ENCODE peak calls at places on chromosomes 12 and 14, in ten cellular contexts. W, L, B, G, M, Y, J, O, S and N are unnamed samples.

GRCh38 chr14:105364100-105364708 is 34.1 kb upstream of the TEX22 start:
- DNase-seq in J (no peak), S (peak), O (no peak), Y (no peak), M (no peak), G (no peak), L (peak), W (peak), B (no peak), N (peak)

GRCh38 chr14:41606249-41607118 is at the start of gene LRFN5:
- DNase-seq in J (no peak), O (no peak), W (no peak), B (peak), M (no peak), G (no peak), Y (no peak), L (peak), S (no peak), N (no peak)

GRCh38 chr12:86712425-86712843 is 456.2 kb upstream of the MGAT4C start:
- DNase-seq in O (peak), J (no peak), W (no peak), Y (peak), M (peak), L (peak), B (no peak), S (no peak), G (no peak), N (no peak)

GRCh38 chr12:47085815-47086252 is 6.1 kb upstream of the AMIGO2 start:
- DNase-seq in W (peak), L (peak), M (peak), J (no peak), G (no peak), B (no peak), S (no peak), O (no peak), Y (peak), N (peak)

GRCh38 chr14:89849931-89850330 is 104.6 kb downstream of the EFCAB11 start:
- DNase-seq in J (no peak), B (no peak), W (no peak), M (no peak), O (no peak), S (no peak), Y (no peak), L (peak), G (no peak), N (no peak)

GRCh38 chr12:99498756-99499155 is 148.8 kb upstream of the GARIN6 start:
- DNase-seq in G (no peak), S (no peak), L (peak), Y (peak), B (no peak), O (no peak), J (no peak), W (no peak), M (no peak), N (no peak)

GRCh38 chr12:132396657-132397056 is 67.3 kb upstream of the GALNT9 start:
- DNase-seq in S (no peak), O (no peak), B (peak), W (no peak), G (no peak), J (no peak), Y (no peak), M (no peak), L (no peak), N (no peak)

GRCh38 chr12:63499567-63499966 is 168.7 kb downstream of the DPY19L2 start:
- DNase-seq in O (no peak), Y (no peak), L (no peak), S (no peak), M (no peak), G (no peak), J (no peak), B (no peak), W (no peak), N (no peak)

GRCh38 chr14:92135269-92135668 is 13.5 kb downstream of the CPSF2 start:
- DNase-seq in B (no peak), M (peak), O (peak), W (no peak), G (no peak), S (no peak), J (no peak), L (peak), Y (peak), N (peak)

GRCh38 chr14:21894003-21894897 is 220.6 kb upstream of the OR4E1 start:
- DNase-seq in B (peak), S (peak), L (no peak), W (no peak), O (no peak), M (no peak), J (no peak), G (no peak), Y (peak), N (peak)

GRCh38 chr12:121026274-121027045 is 10.2 kb upstream of the C12orf43 start:
- DNase-seq in W (no peak), S (no peak), M (peak), J (no peak), G (no peak), Y (no peak), O (no peak), L (no peak), B (no peak), N (peak)

GRCh38 chr12:39723831-39724230 is 104.2 kb upstream of the ABCD2 start:
- DNase-seq in O (no peak), J (no peak), W (no peak), G (no peak), S (no peak), Y (peak), L (no peak), B (no peak), M (no peak), N (no peak)

GRCh38 chr12:56220611-56221232 is 1.0 kb downstream of the RNF41 start:
- DNase-seq in L (peak), J (no peak), O (no peak), G (no peak), W (no peak), B (no peak), S (no peak), M (no peak), Y (no peak), N (peak)

GRCh38 chr14:50794063-50794645 is 36.8 kb downstream of the NIN start:
- DNase-seq in S (no peak), O (no peak), Y (no peak), W (no peak), L (no peak), J (no peak), M (no peak), G (no peak), B (no peak), N (peak)

GRCh38 chr12:632102-632696 is 31.0 kb downstream of the NINJ2 start:
- DNase-seq in J (no peak), L (peak), S (peak), Y (peak), O (no peak), G (peak), M (peak), B (peak), W (no peak), N (no peak)

GRCh38 chr14:60656755-60657608 is 7.7 kb upstream of the SIX1 start:
- DNase-seq in M (peak), G (no peak), L (peak), O (no peak), B (peak), W (peak), S (peak), Y (peak), J (peak), N (peak)

GRCh38 chr12:92538970-92539749 is 163.6 kb upstream of the PLEKHG7 start:
- DNase-seq in Y (peak), S (no peak), M (no peak), J (no peak), G (no peak), O (peak), B (no peak), L (peak), W (no peak), N (no peak)

GRCh38 chr12:92541024-92541423 is 161.8 kb upstream of the PLEKHG7 start:
- DNase-seq in W (no peak), J (no peak), Y (no peak), L (no peak), B (no peak), M (no peak), O (no peak), S (no peak), G (no peak), N (no peak)

GRCh38 chr12:92543359-92543758 is 159.4 kb upstream of the PLEKHG7 start:
- DNase-seq in W (peak), O (no peak), S (peak), L (no peak), G (no peak), B (no peak), Y (no peak), J (no peak), M (peak), N (no peak)

GRCh38 chr12:92537235-92537960 is 165.4 kb upstream of the PLEKHG7 start:
- DNase-seq in W (no peak), S (no peak), Y (no peak), J (no peak), O (no peak), M (no peak), G (no peak), B (no peak), L (no peak), N (no peak)

GRCh38 chr12:92539966-92540791 is 162.6 kb upstream of the PLEKHG7 start:
- DNase-seq in W (no peak), S (no peak), L (no peak), M (no peak), B (peak), Y (no peak), J (no peak), O (no peak), G (no peak), N (no peak)
- TF ChIP-seq POLR2A in W (no peak), S (no peak), L (no peak), M (no peak), B (no peak), Y (no peak), J (no peak), O (no peak), G (no peak), N (no peak)

GRCh38 chr12:52232916-52233461 is at the start of gene KRT7:
- DNase-seq in B (no peak), M (no peak), S (no peak), W (no peak), J (no peak), Y (peak), L (no peak), O (no peak), G (no peak), N (no peak)
- TF ChIP-seq POLR2A in B (no peak), M (no peak), S (no peak), W (no peak), J (no peak), Y (peak), L (no peak), O (no peak), G (no peak), N (no peak)

DNA sequence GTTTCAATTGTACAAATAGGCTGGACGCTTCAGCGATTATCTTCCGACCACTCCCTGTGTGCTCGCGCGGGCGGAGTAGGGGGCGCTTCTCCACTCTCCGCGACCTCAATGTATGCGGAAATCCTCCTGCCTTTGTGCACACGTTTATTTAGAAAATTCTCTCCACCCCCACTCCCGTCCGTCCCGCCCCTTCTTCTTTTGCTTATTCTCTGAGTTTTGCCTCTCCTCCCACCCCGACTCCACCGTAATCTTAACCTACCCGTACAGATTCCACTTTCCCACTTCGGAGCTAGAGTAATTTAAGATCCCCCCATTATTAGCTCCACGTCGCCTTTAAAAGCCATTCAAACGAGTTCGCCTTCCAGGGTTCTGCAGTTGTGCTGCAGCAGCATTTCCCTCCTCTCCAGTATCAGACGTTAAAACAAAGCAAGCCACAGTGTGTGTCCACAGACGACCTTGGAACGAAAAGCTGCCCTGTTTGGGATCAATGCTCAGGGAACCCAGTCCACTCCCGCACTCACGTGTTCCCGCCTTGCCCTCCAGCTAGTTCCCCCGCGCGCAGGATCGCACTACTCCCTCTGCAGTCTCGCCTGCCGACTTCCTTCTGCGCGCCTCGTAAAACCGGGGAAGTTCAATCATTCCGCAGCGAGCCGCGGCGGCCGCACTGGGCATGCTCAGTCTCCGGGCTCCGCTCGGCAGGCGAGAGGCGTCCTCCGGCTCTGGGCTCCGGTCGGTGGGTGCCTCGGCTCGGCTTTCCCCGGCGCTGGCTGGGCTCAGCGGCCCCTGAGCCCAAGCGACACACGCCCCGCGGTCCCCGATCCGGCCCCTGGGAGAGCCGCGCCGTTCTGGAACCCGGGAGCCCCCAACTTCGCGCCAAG is at the start of gene ANO6:
- DNase-seq in O (peak), W (peak), J (peak), M (peak), Y (peak), S (peak), G (peak), L (peak), B (peak), N (peak)
- TF ChIP-seq POLR2A in O (peak), W (peak), J (peak), M (peak), Y (peak), S (peak), G (peak), L (peak), B (no peak), N (peak)

DNA sequence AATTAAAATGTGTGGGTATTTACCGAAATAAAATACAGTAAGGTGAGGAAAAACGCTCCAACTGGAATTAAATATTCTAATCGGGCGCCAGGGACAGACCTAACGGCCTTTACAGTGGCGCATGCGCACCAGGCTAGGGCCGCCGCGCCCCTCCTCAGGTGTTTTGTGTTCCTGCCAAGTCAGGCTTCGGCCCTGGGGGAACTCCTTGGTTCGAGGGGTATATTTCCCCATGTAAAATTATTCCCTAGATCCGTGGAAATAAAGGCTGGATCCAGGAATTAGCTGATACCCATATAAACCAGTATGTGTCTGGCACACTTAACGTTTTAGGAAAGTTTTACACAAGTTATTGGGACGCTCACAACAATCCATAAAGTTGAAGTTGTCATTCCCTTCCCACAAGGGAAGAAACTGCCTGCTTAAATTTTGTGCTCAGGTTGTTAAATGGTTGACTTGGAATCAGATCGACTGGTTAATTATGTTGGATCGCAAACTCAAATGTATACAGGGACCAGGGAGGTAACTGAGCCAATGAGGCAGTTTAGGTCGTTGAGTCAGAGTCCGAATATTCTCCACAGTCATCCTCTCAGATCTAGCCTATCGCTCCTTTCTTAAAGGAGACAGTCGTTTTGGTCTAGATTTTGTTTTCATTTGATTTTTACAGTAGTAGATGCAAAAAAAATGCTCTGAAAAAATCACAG is 617 bp upstream of the ANAPC7 start:
- DNase-seq in L (peak), S (peak), W (peak), M (peak), Y (peak), O (peak), J (peak), B (peak), G (peak), N (peak)
- TF ChIP-seq POLR2A in L (no peak), S (no peak), W (no peak), M (no peak), Y (no peak), O (peak), J (no peak), B (no peak), G (no peak), N (peak)